ENCODE peak calls at places on chromosomes 5 and 9, in five cellular contexts. J is activated CD4-positive, alpha-beta T cell treated with anti-CD3 and anti-CD28 coated beads, Interleukin-2, amount 10 ng/mL, durations not matched to agents 24 days and 14 days; D is right atrium auricular region; I is stimulated activated CD8-positive, alpha-beta memory T cell treated with anti-CD3 and anti-CD28 coated beads, Interleukin-15, amount 100 ng/mL, for 24 hours; Z is lower leg skin. X is an unnamed sample.

GRCh38 chr5:178739452-178740180 is 9.2 kb upstream of the ZNF354A start:
- DNase-seq in J (no peak), D (no peak), I (no peak), Z (no peak), X (no peak)

GRCh38 chr5:13664377-13664776 is 280.1 kb downstream of the DNAH5 start:
- DNase-seq in J (no peak), D (no peak), I (no peak), Z (no peak), X (no peak)

GRCh38 chr9:92607773-92608172 is 62.2 kb downstream of the IPPK start:
- DNase-seq in J (peak), D (no peak), I (no peak), Z (peak), X (no peak)

GRCh38 chr5:90477073-90477472 is 2.4 kb downstream of the POLR3G start:
- DNase-seq in J (no peak), D (no peak), I (no peak), Z (no peak), X (no peak)

GRCh38 chr5:110702704-110703103 is 23.8 kb downstream of the TMEM232 start:
- DNase-seq in J (no peak), D (no peak), I (no peak), Z (no peak), X (no peak)

GRCh38 chr9:81801190-81801589 is 111.8 kb upstream of the TLE1 start:
- DNase-seq in J (no peak), D (no peak), I (no peak), Z (no peak), X (no peak)

GRCh38 chr5:93589812-93590215 is 6.8 kb downstream of the NR2F1 start:
- DNase-seq in J (no peak), D (no peak), I (no peak), Z (no peak), X (no peak)

GRCh38 chr5:133121611-133122150 is 69.9 kb downstream of the HSPA4 start:
- DNase-seq in J (no peak), D (peak), I (no peak), Z (peak), X (no peak)

GRCh38 chr9:93761822-93762221 is 185.4 kb downstream of the PHF2 start:
- DNase-seq in J (no peak), D (no peak), I (no peak), Z (no peak), X (no peak)

GRCh38 chr5:1561402-1561929 is 37.7 kb upstream of the LPCAT1 start:
- DNase-seq in J (no peak), D (no peak), I (no peak), Z (no peak), X (no peak)

GRCh38 chr5:143759368-143760136 is 52.4 kb upstream of the HMHB1 start:
- DNase-seq in J (no peak), D (no peak), I (no peak), Z (no peak), X (no peak)

GRCh38 chr5:98755406-98755805 is 18.1 kb upstream of the RGMB start:
- DNase-seq in J (no peak), D (no peak), I (no peak), Z (no peak), X (no peak)

GRCh38 chr9:120480707-120481106 is 99.3 kb downstream of the CDK5RAP2 start:
- DNase-seq in J (no peak), D (no peak), I (no peak), Z (no peak), X (no peak)

GRCh38 chr5:58929726-58930125 is 346.9 kb downstream of the RAB3C start:
- DNase-seq in J (no peak), D (no peak), I (no peak), Z (no peak), X (no peak)